ENCODE peak calls at places on chromosomes 6 and 20, in eight cellular contexts. W, D, N, Q, G, O, E and F are unnamed samples.

GRCh38 chr6:125041740-125042459 is 79.7 kb downstream of the RNF217 start:
- DNase-seq in W (no peak), D (no peak), N (no peak), Q (no peak), G (no peak), O (no peak), E (no peak), F (no peak)

GRCh38 chr6:74931567-74931966 is 274.3 kb downstream of the COL12A1 start:
- DNase-seq in W (no peak), D (no peak), N (no peak), Q (no peak), G (no peak), O (no peak), E (no peak), F (no peak)

GRCh38 chr20:7893019-7893730 is 47.1 kb downstream of the HAO1 start:
- DNase-seq in W (no peak), D (no peak), N (no peak), Q (no peak), G (no peak), O (no peak), E (no peak), F (no peak)

GRCh38 chr20:37742121-37742520 is 48.3 kb downstream of the CTNNBL1 start:
- DNase-seq in W (no peak), D (no peak), N (no peak), Q (no peak), G (no peak), O (no peak), E (no peak), F (no peak)

GRCh38 chr6:142414462-142414861 is 112.7 kb downstream of the ADGRG6 start:
- DNase-seq in W (no peak), D (no peak), N (no peak), Q (no peak), G (no peak), O (no peak), E (no peak), F (no peak)

GRCh38 chr6:169793408-169793807 is 42.0 kb downstream of the ERMARD start:
- DNase-seq in W (no peak), D (no peak), N (no peak), Q (peak), G (no peak), O (no peak), E (peak), F (no peak)

GRCh38 chr20:25053207-25054132 is 4.5 kb downstream of the ACSS1 start:
- DNase-seq in W (peak), D (no peak), N (no peak), Q (no peak), G (no peak), O (no peak), E (no peak), F (no peak)

GRCh38 chr20:8129211-8129986 is 2.7 kb upstream of the PLCB1 start:
- DNase-seq in W (no peak), D (no peak), N (no peak), Q (no peak), G (no peak), O (no peak), E (no peak), F (no peak)

GRCh38 chr20:33838035-33838864 is 27.1 kb downstream of the CHMP4B start:
- DNase-seq in W (no peak), D (no peak), N (no peak), Q (no peak), G (no peak), O (no peak), E (no peak), F (no peak)

GRCh38 chr20:42639140-42639539 is 550.6 kb downstream of the PTPRT start:
- DNase-seq in W (no peak), D (no peak), N (no peak), Q (no peak), G (no peak), O (no peak), E (peak), F (no peak)

GRCh38 chr6:150876598-150876997 is 11.1 kb downstream of the MTHFD1L start:
- DNase-seq in W (no peak), D (no peak), N (peak), Q (no peak), G (no peak), O (no peak), E (no peak), F (no peak)

GRCh38 chr20:57835053-57835452 is 125.2 kb upstream of the PMEPA1 start:
- DNase-seq in W (no peak), D (no peak), N (no peak), Q (no peak), G (no peak), O (no peak), E (peak), F (no peak)

GRCh38 chr6:155004017-155004416 is 8.9 kb downstream of the TIAM2 start:
- DNase-seq in W (no peak), D (no peak), N (no peak), Q (no peak), G (no peak), O (no peak), E (no peak), F (no peak)

GRCh38 chr20:44204156-44204831 is 6.3 kb downstream of the OSER1 start:
- DNase-seq in W (no peak), D (no peak), N (no peak), Q (no peak), G (no peak), O (peak), E (no peak), F (no peak)